ENCODE peak calls at places on chromosomes 13 and 19, in eight cellular contexts. S is neuronal stem cell, W is tibial nerve, O is A549, J is esophagus squamous epithelium, Q is vagina, H is DND-41, B is mammary epithelial cell. L is an unnamed sample. For H3K9me3 and H3K4me1, the result is how much of the 10 kb centered on the place peaks cover.

GRCh38 chr19:45442927-45443461 is 19.3 kb upstream of the ERCC1 start:
- DNase-seq in B (no peak), J (no peak), O (no peak), S (no peak), W (peak), Q (no peak), H (no peak), L (peak)

GRCh38 chr19:55069137-55069858 is 6.3 kb upstream of the RDH13 start:
- DNase-seq in W (no peak), H (no peak), S (no peak), Q (no peak), B (peak), O (peak), J (no peak), L (no peak)

GRCh38 chr19:35557539-35558399 is 5.7 kb downstream of the ATP4A start:
- DNase-seq in B (peak), Q (no peak), J (no peak), H (no peak), S (peak), W (no peak), O (peak), L (peak)

GRCh38 chr19:51247972-51248371 is 2.9 kb upstream of the SIGLECL1 start:
- DNase-seq in J (no peak), B (no peak), W (no peak), Q (peak), H (no peak), O (no peak), S (no peak), L (no peak)

GRCh38 chr19:795691-796581 is 1.3 kb upstream of the PTBP1 start:
- DNase-seq in Q (no peak), J (no peak), H (no peak), O (no peak), W (no peak), S (no peak), B (no peak), L (no peak)

GRCh38 chr19:51272183-51272817 is 21.4 kb downstream of the SIGLECL1 start:
- DNase-seq in H (peak), B (no peak), W (no peak), J (no peak), O (no peak), S (no peak), Q (no peak), L (no peak)

GRCh38 chr19:10780368-10780767 is 55.6 kb downstream of the TMED1 start:
- DNase-seq in W (peak), Q (no peak), O (no peak), H (no peak), J (peak), S (no peak), B (no peak), L (no peak)

GRCh38 chr19:30605333-30605732 is 233.1 kb downstream of the ZNF536 start:
- DNase-seq in H (no peak), Q (no peak), S (no peak), O (no peak), B (no peak), J (no peak), W (no peak), L (no peak)

GRCh38 chr13:102394158-102395053 is 7.4 kb downstream of the FGF14 start:
- DNase-seq in S (peak), W (peak), J (peak), H (no peak), B (peak), Q (peak), O (peak), L (peak)

GRCh38 chr13:36858285-36858684 is 39.3 kb downstream of the RFXAP start:
- DNase-seq in O (peak), S (no peak), Q (no peak), H (no peak), J (no peak), B (peak), W (peak), L (no peak)

GRCh38 chr19:27765397-27765796 is 1447.6 kb downstream of the UQCRFS1 start:
- DNase-seq in B (no peak), J (no peak), S (no peak), Q (no peak), W (peak), O (no peak), H (no peak), L (no peak)

GRCh38 chr19:964116-964520 is 20.0 kb upstream of the WDR18 start:
- DNase-seq in J (no peak), B (no peak), Q (no peak), S (no peak), H (no peak), O (no peak), W (no peak), L (no peak)

GRCh38 chr19:47609885-47610545 is 1.1 kb downstream of the BICRA start:
- DNase-seq in J (no peak), O (no peak), Q (no peak), B (peak), S (peak), W (no peak), H (peak), L (peak)

GRCh38 chr13:75986818-75987217 is 350.7 kb downstream of the LMO7 start:
- DNase-seq in W (no peak), J (no peak), Q (no peak), S (no peak), O (no peak), B (no peak), H (no peak), L (no peak)

GRCh38 chr13:24063281-24063851 is 97.2 kb upstream of the SPATA13 start:
- DNase-seq in B (no peak), S (no peak), J (no peak), O (no peak), W (no peak), H (peak), Q (no peak), L (no peak)

GRCh38 chr13:46114599-46114998 is 9.8 kb upstream of the CPB2 start:
- DNase-seq in W (no peak), Q (no peak), J (no peak), S (no peak), B (no peak), O (no peak), H (no peak), L (no peak)

GRCh38 chr19:49056101-49056901 is 1.2 kb downstream of the CGB7 start:
- DNase-seq in J (no peak), H (peak), W (peak), S (peak), O (peak), B (peak), Q (no peak), L (peak)

GRCh38 chr13:45113809-45114208 is 6.5 kb upstream of the GTF2F2 start:
- DNase-seq in O (no peak), J (no peak), B (no peak), Q (no peak), H (no peak), S (no peak), W (no peak), L (no peak)

GRCh38 chr19:11106477-11106876 is 17.2 kb downstream of the LDLR start:
- DNase-seq in H (no peak), O (no peak), J (no peak), S (no peak), B (no peak), W (no peak), Q (no peak), L (no peak)

GRCh38 chr13:20186771-20187170 is 6.0 kb downstream of the GJB2 start:
- DNase-seq in Q (peak), H (no peak), O (no peak), J (no peak), S (no peak), B (no peak), W (no peak), L (no peak)

GRCh38 chr19:39151209-39151608 is 25.6 kb downstream of the PAK4 start:
- DNase-seq in O (no peak), H (no peak), S (no peak), B (no peak), J (no peak), W (no peak), Q (no peak), L (no peak)

GRCh38 chr19:39152066-39152465 is 26.5 kb downstream of the PAK4 start:
- DNase-seq in B (no peak), J (no peak), O (no peak), Q (no peak), W (no peak), S (no peak), H (no peak), L (no peak)

GRCh38 chr19:39150235-39150634 is 24.6 kb downstream of the PAK4 start:
- DNase-seq in W (no peak), H (no peak), O (no peak), J (no peak), Q (no peak), S (no peak), B (no peak), L (no peak)

GRCh38 chr19:39148939-39149529 is 23.4 kb downstream of the PAK4 start:
- DNase-seq in W (no peak), J (no peak), S (no peak), B (no peak), H (no peak), O (no peak), Q (no peak), L (no peak)

DNA sequence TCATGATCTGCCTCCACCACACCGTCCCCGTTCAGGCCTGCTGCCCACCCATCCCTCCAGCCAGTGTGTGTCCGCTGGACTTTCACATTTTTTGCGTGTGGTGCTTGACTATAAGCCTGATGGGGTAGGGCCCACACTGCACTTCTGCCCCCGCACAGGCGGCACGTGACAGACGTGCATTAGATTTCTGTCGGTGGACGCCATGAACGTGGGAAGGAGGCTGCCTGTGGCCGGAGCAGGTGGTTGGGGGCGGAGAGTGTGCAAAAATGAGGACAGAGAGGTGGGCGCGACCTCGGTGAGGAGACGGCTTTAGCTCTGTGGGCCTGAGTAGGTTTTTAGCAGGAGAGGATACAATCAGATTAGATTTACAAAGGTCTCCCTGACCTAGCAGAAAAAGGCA is 25.2 kb downstream of the PAK4 start:
- DNase-seq in O (no peak), S (no peak), B (no peak), J (no peak), Q (no peak), H (no peak), W (no peak), L (no peak)
- H3K9me3 ChIP-seq in O (under half), S (under half), B (under half), J (under half), Q (under half), H (under half), W (under half), L (under half)

GRCh38 chr19:13007292-13008045 is 12.2 kb downstream of the NFIX start:
- DNase-seq in S (no peak), B (peak), H (no peak), J (no peak), W (peak), Q (no peak), O (no peak), L (no peak)
- H3K4me1 ChIP-seq in S (under half), B (under half), H (under half), J (half or more), W (under half), Q (half or more), O (under half), L (under half)

DNA sequence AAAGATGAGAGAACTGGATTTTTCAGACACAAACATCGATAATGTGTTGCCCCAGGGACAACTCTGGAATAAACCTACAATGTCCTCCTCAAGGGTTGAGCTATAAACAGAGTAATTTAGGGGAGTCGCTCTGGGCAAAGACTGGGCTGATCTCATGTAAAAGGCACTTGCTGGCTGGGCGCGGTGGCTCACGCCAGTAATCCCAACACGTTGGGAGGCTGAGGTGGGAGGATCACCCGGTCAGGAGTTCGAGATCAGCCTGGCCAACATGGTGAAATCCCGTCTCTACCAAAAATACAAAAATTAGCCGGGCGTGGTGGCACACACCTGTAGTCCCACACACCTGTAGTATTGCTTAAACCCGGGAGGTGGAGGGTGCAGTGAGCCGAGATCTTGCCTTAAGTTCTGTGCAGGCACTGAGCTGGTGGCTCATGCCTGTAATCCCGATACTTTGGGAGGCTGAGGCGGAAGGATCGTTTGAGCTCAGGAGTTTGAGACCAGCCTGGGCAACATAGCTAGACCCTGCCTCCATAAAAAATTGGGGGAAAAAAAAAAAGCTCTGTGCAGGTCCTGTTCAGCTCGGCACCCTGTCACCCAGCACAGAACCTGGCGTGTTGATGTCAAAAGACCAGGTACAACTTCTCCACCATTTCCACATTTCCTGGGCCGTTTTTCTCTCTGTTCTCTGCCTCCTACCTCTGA is 1.4 kb downstream of the TIMM44 start:
- DNase-seq in Q (no peak), S (no peak), J (no peak), H (no peak), O (no peak), B (no peak), W (no peak), L (no peak)
- H3K4me3 ChIP-seq in Q (peak), S (no peak), J (peak), H (peak), O (peak), B (peak), W (no peak), L (peak)

GRCh38 chr19:23905771-23906170 is 8.9 kb upstream of the ZNF726 start:
- DNase-seq in J (no peak), W (no peak), B (no peak), Q (peak), O (no peak), S (no peak), H (no peak), L (no peak)
- H3K9me3 ChIP-seq in J (under half), W (under half), B (under half), Q (under half), O (half or more), S (under half), H (under half), L (under half)

DNA sequence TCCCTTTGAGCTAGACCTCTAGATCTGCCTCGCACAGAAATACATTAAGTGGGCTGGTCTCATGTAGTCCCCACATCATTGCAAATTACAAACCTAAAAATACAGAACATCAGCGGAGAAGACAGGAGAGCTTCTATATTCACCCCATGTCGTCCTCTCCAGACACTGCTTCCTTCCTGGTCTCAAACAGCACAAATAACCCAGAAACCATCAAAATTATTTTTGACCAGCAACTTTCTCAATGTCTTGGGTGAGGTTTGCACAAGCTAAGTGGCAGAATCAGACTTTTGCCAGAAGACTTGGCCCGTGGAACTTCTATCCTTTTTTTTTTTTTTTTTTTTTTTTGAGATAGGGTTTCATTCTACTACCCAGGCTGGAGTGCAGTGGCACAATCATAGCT is 28.2 kb downstream of the CLEC17A start:
- DNase-seq in H (no peak), J (no peak), O (no peak), W (no peak), B (no peak), S (no peak), Q (no peak), L (no peak)
- H3K4me1 ChIP-seq in H (under half), J (under half), O (under half), W (under half), B (under half), S (under half), Q (under half), L (under half)

GRCh38 chr19:6271721-6272410 is 7.9 kb downstream of the MLLT1 start:
- DNase-seq in B (no peak), W (peak), Q (no peak), O (no peak), S (no peak), J (no peak), H (no peak), L (no peak)

GRCh38 chr19:6270076-6270745 is 9.6 kb downstream of the MLLT1 start:
- DNase-seq in Q (no peak), O (no peak), H (no peak), B (no peak), W (no peak), S (no peak), J (no peak), L (no peak)

GRCh38 chr19:6269101-6269886 is 10.5 kb downstream of the MLLT1 start:
- DNase-seq in J (no peak), Q (no peak), W (no peak), H (no peak), S (no peak), B (no peak), O (no peak), L (no peak)

GRCh38 chr19:6271251-6271650 is 8.5 kb downstream of the MLLT1 start:
- DNase-seq in H (no peak), S (no peak), O (no peak), Q (no peak), J (no peak), B (no peak), W (no peak), L (no peak)

DNA sequence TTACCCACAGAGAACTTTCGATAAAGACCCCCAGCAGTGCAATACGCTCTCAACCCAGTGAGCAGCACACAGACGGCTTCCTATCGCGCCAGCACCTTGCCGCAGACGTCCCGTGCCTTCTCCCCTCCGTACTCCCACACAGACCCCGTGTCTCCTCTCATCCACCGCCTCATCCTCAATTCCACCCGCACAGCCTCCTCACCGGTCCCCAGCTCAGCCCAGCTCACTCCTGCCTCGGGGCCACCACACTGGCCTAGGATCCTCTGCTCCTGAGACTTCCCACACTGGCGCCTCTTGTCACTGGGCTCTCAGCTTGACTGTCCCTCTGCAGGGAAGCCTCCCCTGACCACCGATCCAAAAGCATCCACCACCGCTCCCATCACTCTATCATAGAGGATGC is 9.0 kb downstream of the MLLT1 start:
- DNase-seq in S (no peak), Q (no peak), H (no peak), O (no peak), J (no peak), W (no peak), B (no peak), L (no peak)
- H3K4me3 ChIP-seq in S (no peak), Q (peak), H (no peak), O (no peak), J (no peak), W (no peak), B (no peak), L (no peak)

GRCh38 chr13:94708031-94708571 is 4.2 kb downstream of the SOX21 start:
- DNase-seq in O (no peak), B (no peak), Q (peak), H (no peak), S (peak), J (no peak), W (no peak), L (no peak)

GRCh38 chr13:94710881-94711560 is 1.3 kb downstream of the SOX21 start:
- DNase-seq in Q (peak), W (no peak), J (no peak), B (no peak), O (peak), S (no peak), H (no peak), L (no peak)

GRCh38 chr13:94710081-94710809 is 2.1 kb downstream of the SOX21 start:
- DNase-seq in W (no peak), Q (peak), S (no peak), B (no peak), H (no peak), J (no peak), O (no peak), L (no peak)

GRCh38 chr13:94707400-94708021 is 4.8 kb downstream of the SOX21 start:
- DNase-seq in J (no peak), W (no peak), B (no peak), Q (peak), S (no peak), H (no peak), O (peak), L (no peak)

DNA sequence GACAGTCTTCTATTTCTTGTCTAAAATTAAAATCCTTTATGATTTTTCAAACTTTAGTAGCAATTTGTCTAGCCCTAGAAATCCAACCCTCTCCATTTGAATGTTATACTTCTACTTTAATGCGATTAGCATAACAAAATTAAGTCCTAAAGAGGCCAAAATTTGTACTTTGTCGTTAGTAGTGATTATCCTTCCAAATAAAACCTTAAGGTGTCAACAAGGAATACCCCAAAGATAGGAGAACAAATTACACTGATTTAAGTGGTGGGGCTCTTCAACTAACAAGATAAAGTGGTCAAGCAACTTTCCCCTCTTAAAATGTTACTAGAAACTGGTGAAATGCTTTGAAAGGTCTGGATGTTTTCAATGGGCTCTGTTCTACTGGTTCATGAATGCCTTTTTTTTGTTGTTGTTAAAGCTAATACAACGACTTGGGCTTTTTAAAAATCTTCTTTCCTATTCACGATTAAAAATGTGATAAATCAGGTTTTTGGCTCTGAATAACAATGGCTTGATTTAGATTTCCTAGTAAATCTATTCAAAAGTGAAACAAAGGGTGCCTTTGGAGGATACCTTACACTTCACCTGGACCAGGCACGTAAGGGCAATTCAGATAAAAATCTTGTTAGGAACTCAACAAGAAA is 3.3 kb downstream of the SOX21 start:
- DNase-seq in H (no peak), B (no peak), J (no peak), O (no peak), S (no peak), Q (no peak), W (no peak), L (no peak)
- H3K9me3 ChIP-seq in H (under half), B (under half), J (under half), O (under half), S (under half), Q (under half), W (under half), L (under half)

L was measured in CD4-positive, CD25-positive, alpha-beta regulatory T cell.